ENCODE peak calls at places on chromosomes 12 and 14, in ten cellular contexts. B is NCI-H460; F is activated gamma-delta T cell treated with Interleukin-2 at 50 U/mL for 16 hours; E is AG08395; O is stimulated activated CD8-positive, alpha-beta memory T cell treated with anti-CD3 and anti-CD28 coated beads, Interleukin-7, amount 100 ng/mL, for 4 hours; A is DMS153; S is activated CD4-positive, CD25-positive, alpha-beta regulatory T cell; P is right cardiac atrium; W is BE2C; U is HuH-7. V is an unnamed sample.

GRCh38 chr12:26153421-26154154 is 28.8 kb upstream of the BHLHE41 start:
- DNase-seq in B (peak), F (no peak), E (peak), O (no peak), A (no peak), S (no peak), P (no peak), W (no peak), U (no peak), V (no peak)

GRCh38 chr14:61565836-61566536 is 129.3 kb upstream of the HIF1A start:
- DNase-seq in B (no peak), F (no peak), E (peak), O (no peak), A (no peak), S (no peak), P (no peak), W (no peak), U (no peak), V (no peak)

GRCh38 chr12:30830751-30831150 is 76.0 kb upstream of the CAPRIN2 start:
- DNase-seq in B (no peak), F (no peak), E (no peak), O (no peak), A (no peak), S (no peak), P (no peak), W (no peak), U (no peak), V (no peak)

GRCh38 chr12:62438098-62438692 is 28.4 kb upstream of the MON2 start:
- DNase-seq in B (peak), F (peak), E (peak), O (peak), A (no peak), S (no peak), P (peak), W (peak), U (no peak), V (no peak)

GRCh38 chr12:46217686-46218508 is 50.9 kb downstream of the SLC38A1 start:
- DNase-seq in B (no peak), F (peak), E (no peak), O (peak), A (no peak), S (no peak), P (no peak), W (no peak), U (no peak), V (no peak)

GRCh38 chr12:131873293-131873692 is 21.1 kb upstream of the ULK1 start:
- DNase-seq in B (no peak), F (no peak), E (no peak), O (no peak), A (no peak), S (no peak), P (no peak), W (no peak), U (no peak), V (no peak)

GRCh38 chr12:16189849-16190248 is 87.6 kb downstream of the SLC15A5 start:
- DNase-seq in B (no peak), F (no peak), E (no peak), O (no peak), A (peak), S (no peak), P (no peak), W (no peak), U (no peak), V (no peak)

GRCh38 chr14:100529561-100530031 is 57.6 kb downstream of the BEGAIN start:
- DNase-seq in B (no peak), F (no peak), E (no peak), O (no peak), A (no peak), S (no peak), P (peak), W (peak), U (peak), V (no peak)

GRCh38 chr14:68020493-68020892 is 200.9 kb downstream of the RAD51B start:
- DNase-seq in B (no peak), F (no peak), E (no peak), O (no peak), A (no peak), S (no peak), P (no peak), W (no peak), U (no peak), V (no peak)

GRCh38 chr12:124727244-124727673 is 136.4 kb downstream of the SCARB1 start:
- DNase-seq in B (peak), F (no peak), E (peak), O (no peak), A (no peak), S (no peak), P (peak), W (peak), U (no peak), V (no peak)

GRCh38 chr12:56029666-56030293 is 8.9 kb downstream of the IKZF4 start:
- DNase-seq in B (peak), F (peak), E (peak), O (peak), A (no peak), S (peak), P (no peak), W (peak), U (peak), V (no peak)

GRCh38 chr14:102786758-102787157 is 9.5 kb downstream of the TRAF3 start:
- DNase-seq in B (no peak), F (no peak), E (no peak), O (no peak), A (no peak), S (no peak), P (no peak), W (no peak), U (no peak), V (no peak)

GRCh38 chr12:120470150-120470817 is 736 bp upstream of the SRSF9 start:
- DNase-seq in B (no peak), F (no peak), E (peak), O (no peak), A (no peak), S (no peak), P (peak), W (no peak), U (no peak), V (no peak)

GRCh38 chr14:68396411-68396930 is 396.4 kb downstream of the ZFP36L1 start:
- DNase-seq in B (no peak), F (no peak), E (no peak), O (no peak), A (no peak), S (no peak), P (no peak), W (no peak), U (no peak), V (no peak)

GRCh38 chr12:16607895-16608294 is 1.9 kb upstream of the LMO3 start:
- DNase-seq in B (no peak), F (no peak), E (no peak), O (no peak), A (no peak), S (no peak), P (no peak), W (no peak), U (no peak), V (peak)

GRCh38 chr12:113684908-113685512 is 213.3 kb upstream of the LHX5 start:
- DNase-seq in B (no peak), F (no peak), E (no peak), O (no peak), A (no peak), S (no peak), P (no peak), W (no peak), U (no peak), V (no peak)

GRCh38 chr14:100332797-100333196 is 9.7 kb downstream of the SLC25A47 start:
- DNase-seq in B (peak), F (no peak), E (no peak), O (no peak), A (no peak), S (no peak), P (no peak), W (no peak), U (no peak), V (no peak)

GRCh38 chr12:12976366-12976765 is 23.7 kb downstream of the HEBP1 start:
- DNase-seq in B (no peak), F (no peak), E (peak), O (no peak), A (no peak), S (no peak), P (no peak), W (no peak), U (no peak), V (no peak)

GRCh38 chr12:101925352-101925751 is 48.0 kb downstream of the DRAM1 start:
- DNase-seq in B (no peak), F (no peak), E (peak), O (no peak), A (no peak), S (no peak), P (peak), W (no peak), U (no peak), V (no peak)

GRCh38 chr14:104968153-104968527 is 10.0 kb downstream of the AHNAK2 start:
- DNase-seq in B (no peak), F (no peak), E (peak), O (no peak), A (no peak), S (no peak), P (peak), W (peak), U (no peak), V (no peak)

GRCh38 chr14:31527087-31527486 is 34.1 kb upstream of the NUBPL start:
- DNase-seq in B (no peak), F (no peak), E (no peak), O (no peak), A (no peak), S (no peak), P (no peak), W (no peak), U (no peak), V (no peak)

GRCh38 chr12:68620528-68620927 is 9.8 kb downstream of the RAP1B start:
- DNase-seq in B (no peak), F (no peak), E (no peak), O (no peak), A (no peak), S (no peak), P (no peak), W (no peak), U (no peak), V (no peak)

GRCh38 chr14:54435500-54435981 is 5.6 kb downstream of the CNIH1 start:
- DNase-seq in B (no peak), F (no peak), E (peak), O (no peak), A (no peak), S (no peak), P (no peak), W (no peak), U (no peak), V (no peak)

GRCh38 chr12:21615441-21615840 is 10.8 kb upstream of the GYS2 start:
- DNase-seq in B (no peak), F (no peak), E (no peak), O (peak), A (no peak), S (no peak), P (no peak), W (no peak), U (no peak), V (no peak)

GRCh38 chr14:91364524-91365270 is 52.9 kb downstream of the CCDC88C start:
- DNase-seq in B (no peak), F (no peak), E (no peak), O (no peak), A (no peak), S (no peak), P (no peak), W (no peak), U (no peak), V (no peak)

GRCh38 chr14:95233702-95234241 is 76.4 kb upstream of the DICER1 start:
- DNase-seq in B (no peak), F (no peak), E (no peak), O (no peak), A (no peak), S (no peak), P (peak), W (no peak), U (no peak), V (no peak)

GRCh38 chr12:42421844-42422779 is 96.1 kb downstream of the PPHLN1 start:
- DNase-seq in B (peak), F (no peak), E (peak), O (no peak), A (no peak), S (no peak), P (no peak), W (no peak), U (no peak), V (no peak)

GRCh38 chr12:75177997-75178396 is 31.6 kb downstream of the KCNC2 start:
- DNase-seq in B (peak), F (no peak), E (peak), O (no peak), A (no peak), S (no peak), P (no peak), W (no peak), U (no peak), V (peak)

GRCh38 chr12:124613151-124613585 is 45.8 kb upstream of the NCOR2 start:
- DNase-seq in B (no peak), F (no peak), E (peak), O (no peak), A (peak), S (no peak), P (no peak), W (no peak), U (no peak), V (no peak)

GRCh38 chr14:100709252-100709955 is 17.3 kb upstream of the DLK1 start:
- DNase-seq in B (no peak), F (peak), E (peak), O (no peak), A (no peak), S (no peak), P (peak), W (no peak), U (no peak), V (no peak)

GRCh38 chr12:58081488-58081887 is 140.1 kb downstream of the ATP23 start:
- DNase-seq in B (no peak), F (no peak), E (no peak), O (no peak), A (no peak), S (no peak), P (no peak), W (no peak), U (no peak), V (peak)